ENCODE peak calls at places on chromosomes 13 and 19, in four cellular contexts. A is cardiac fibroblast, Y is cardiac muscle cell, Z is AG09319. G is an unnamed sample.

GRCh38 chr19:2330632-2331284 is 2.3 kb downstream of the SPPL2B start:
- DNase-seq in Z (no peak), A (no peak), Y (no peak), G (no peak)

GRCh38 chr19:1066748-1067340 is at the start of gene ARHGAP45:
- DNase-seq in Y (no peak), A (no peak), Z (no peak), G (peak)

GRCh38 chr13:36288794-36289391 is 8.7 kb downstream of the CCDC169 start:
- DNase-seq in Z (no peak), A (no peak), Y (no peak), G (no peak)

GRCh38 chr19:35135389-35135909 is 590 bp upstream of the LGI4 start:
- DNase-seq in Z (no peak), Y (peak), A (peak), G (peak)

GRCh38 chr19:33797821-33798633 is 1.4 kb downstream of the KCTD15 start:
- DNase-seq in Y (peak), A (peak), Z (no peak), G (no peak)

GRCh38 chr13:49829715-49830114 is 37.2 kb upstream of the KPNA3 start:
- DNase-seq in A (no peak), Y (no peak), Z (no peak), G (no peak)

GRCh38 chr19:6778386-6778785 is 5.9 kb downstream of the VAV1 start:
- DNase-seq in Y (no peak), A (no peak), Z (no peak), G (no peak)

GRCh38 chr19:29006057-29006735 is 206.8 kb downstream of the UQCRFS1 start:
- DNase-seq in Z (no peak), A (no peak), Y (peak), G (no peak)

GRCh38 chr19:7926021-7926726 is at the start of gene CTXN1:
- DNase-seq in Y (peak), Z (no peak), A (peak), G (peak)

GRCh38 chr19:9565900-9566705 is 18.2 kb downstream of the ZNF121 start:
- DNase-seq in Z (no peak), Y (peak), A (peak), G (no peak)

GRCh38 chr19:19860756-19861390 is 4.8 kb upstream of the ZNF253 start:
- DNase-seq in A (no peak), Z (no peak), Y (peak), G (peak)

GRCh38 chr13:40910324-40911050 is 108.6 kb downstream of the ELF1 start:
- DNase-seq in Y (peak), A (peak), Z (no peak), G (peak)

GRCh38 chr13:26628706-26629105 is 71.2 kb downstream of the WASF3 start:
- DNase-seq in A (peak), Y (peak), Z (no peak), G (no peak)

GRCh38 chr13:30617315-30618185 is at the start of gene USPL1:
- DNase-seq in Y (peak), A (peak), Z (peak), G (peak)

GRCh38 chr13:78102121-78102677 is 183.6 kb upstream of the EDNRB start:
- DNase-seq in Y (peak), Z (peak), A (peak), G (no peak)

GRCh38 chr13:102846261-102847015 is 606 bp downstream of the ERCC5 start:
- DNase-seq in Z (no peak), Y (peak), A (peak), G (peak)

GRCh38 chr13:40517486-40518311 is 148.7 kb downstream of the FOXO1 start:
- DNase-seq in Z (no peak), A (no peak), Y (no peak), G (peak)

GRCh38 chr19:43460362-43461016 is 4.9 kb downstream of the LYPD3 start:
- DNase-seq in Z (no peak), Y (no peak), A (no peak), G (no peak)

GRCh38 chr13:37615271-37615670 is 16.7 kb upstream of the POSTN start:
- DNase-seq in Z (no peak), Y (no peak), A (no peak), G (no peak)

GRCh38 chr19:49469828-49470614 is 4.0 kb upstream of the FLT3LG start:
- DNase-seq in Y (no peak), Z (no peak), A (no peak), G (peak)

GRCh38 chr13:58795715-58796114 is 1164.2 kb downstream of the PCDH17 start:
- DNase-seq in A (no peak), Y (no peak), Z (no peak), G (no peak)

DNA sequence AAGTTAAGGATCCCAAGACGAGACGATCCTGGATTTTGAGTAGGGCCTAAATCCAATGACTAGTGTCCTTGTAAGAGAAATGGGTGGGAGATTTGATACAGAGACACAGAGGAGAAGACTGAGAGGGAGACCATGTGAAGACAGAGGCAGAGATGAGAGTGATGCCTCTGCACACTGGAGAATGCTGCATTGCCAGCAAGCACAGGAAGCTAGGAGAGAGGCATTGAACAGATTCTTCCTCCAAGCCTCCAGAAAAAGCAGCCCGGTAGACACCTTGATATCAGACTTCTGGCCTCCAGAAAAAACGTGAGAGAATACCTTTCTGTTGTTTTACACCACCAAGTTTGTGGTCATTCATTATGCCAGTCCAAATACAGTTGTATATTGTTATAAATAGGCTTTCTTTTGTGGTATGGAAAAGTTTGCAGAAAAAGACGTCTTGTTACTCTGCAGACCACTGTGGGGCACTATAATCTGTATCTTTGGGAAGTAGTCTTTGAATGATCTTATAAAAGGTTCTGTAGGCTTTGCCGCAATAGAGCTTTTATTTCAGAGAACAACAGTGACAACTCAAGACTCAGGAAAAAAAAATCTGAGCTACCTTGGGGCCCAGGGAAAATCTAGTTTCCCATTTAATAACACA is 17.9 kb upstream of the RFC3 start:
- DNase-seq in A (peak), Z (no peak), Y (peak), G (peak)
- TF ChIP-seq CTCF in A (peak), Z (peak), Y (peak), G (no peak)

GRCh38 chr13:20972731-20973130 is 70.2 kb upstream of the XPO4 start:
- DNase-seq in A (no peak), Y (no peak), Z (no peak), G (no peak)

GRCh38 chr13:20977394-20977793 is 74.8 kb upstream of the XPO4 start:
- DNase-seq in A (no peak), Y (no peak), Z (no peak), G (no peak)

GRCh38 chr13:20969182-20969581 is 66.6 kb upstream of the XPO4 start:
- DNase-seq in A (no peak), Z (no peak), Y (peak), G (no peak)

GRCh38 chr13:20974981-20975585 is 72.5 kb upstream of the XPO4 start:
- DNase-seq in Y (no peak), Z (no peak), A (no peak), G (no peak)

DNA sequence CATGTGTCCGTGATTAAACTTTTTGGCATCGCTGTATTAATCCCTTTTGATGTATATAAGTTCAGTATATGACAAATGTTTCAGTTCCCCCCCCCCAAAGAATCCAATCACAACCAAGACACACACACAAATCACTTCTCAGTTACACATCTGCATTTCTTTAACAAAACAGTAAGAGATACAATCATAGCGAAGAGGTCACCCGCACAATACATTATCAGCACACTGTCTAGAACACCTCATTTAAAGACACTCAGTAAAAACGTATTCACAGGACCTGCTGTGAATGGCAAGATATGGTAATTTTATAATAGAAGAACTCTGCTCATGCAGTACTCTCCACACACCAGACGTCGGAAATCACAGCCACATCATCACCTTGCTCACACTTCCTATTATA is 71.3 kb upstream of the XPO4 start:
- DNase-seq in Y (no peak), Z (no peak), A (no peak), G (no peak)
- TF ChIP-seq CTCF in Y (no peak), Z (no peak), A (no peak), G (no peak)

DNA sequence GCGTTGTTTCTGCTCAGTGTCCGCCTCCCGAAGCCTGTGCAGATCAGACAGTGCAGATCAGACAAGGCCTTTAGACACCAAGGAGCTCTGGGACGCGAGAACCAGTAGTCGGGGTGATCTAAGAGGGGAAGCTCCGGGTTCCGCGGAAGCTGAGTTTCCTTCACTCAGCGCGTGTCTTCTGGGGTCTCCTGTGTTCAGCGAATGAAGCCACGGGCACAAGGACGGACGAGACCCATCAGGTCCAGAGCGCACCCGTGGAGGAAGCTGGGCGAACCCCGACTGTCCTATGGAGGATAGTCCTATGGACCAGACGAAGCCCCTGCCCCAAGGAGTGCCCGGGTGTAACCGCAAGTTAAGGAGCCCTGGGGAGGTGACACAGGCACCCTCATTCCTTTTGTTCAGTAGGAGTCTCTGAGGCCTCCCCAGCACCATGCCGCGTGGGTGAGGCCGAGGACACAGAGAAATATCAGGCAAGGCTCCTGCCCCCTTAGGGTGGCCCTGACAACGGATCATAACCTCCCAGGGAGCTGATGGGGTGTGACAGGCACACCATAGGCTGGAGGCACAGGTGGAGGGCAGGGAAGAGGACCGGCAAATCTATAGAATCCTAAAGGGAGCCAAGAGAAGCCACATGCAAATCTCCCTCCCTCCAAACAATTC is 614 bp upstream of the TMEM238 start:
- DNase-seq in A (no peak), Y (no peak), Z (no peak), G (no peak)
- TF ChIP-seq CTCF in A (no peak), Y (no peak), Z (no peak), G (no peak)

DNA sequence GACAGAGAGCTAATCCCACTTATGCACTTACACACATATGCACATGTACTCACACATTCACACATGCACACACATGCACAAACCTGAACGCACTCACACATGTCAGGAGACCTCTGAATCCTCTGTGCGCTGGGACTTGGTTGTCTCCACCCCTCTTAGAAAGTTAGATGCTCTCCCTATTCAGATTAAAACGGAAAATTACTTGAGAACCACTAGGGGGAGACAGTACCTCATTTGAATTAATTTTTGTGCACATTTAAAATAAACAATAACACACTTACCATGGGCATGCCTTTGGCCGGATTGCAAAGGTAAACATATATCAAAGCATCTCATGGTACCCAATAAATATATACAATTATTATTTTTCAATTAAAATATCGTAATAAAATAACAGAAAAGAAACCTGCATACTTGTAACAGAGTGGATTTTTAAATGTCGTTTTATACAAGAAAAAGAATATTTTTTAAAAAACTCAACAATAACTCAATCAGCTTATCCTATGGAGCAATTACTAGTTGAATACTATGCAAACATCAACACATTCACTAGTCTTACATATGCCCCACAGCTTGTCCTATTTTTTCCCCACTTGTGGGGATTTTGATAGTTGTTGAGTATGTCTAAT is 9.5 kb upstream of the LILRB4 start:
- DNase-seq in A (peak), Y (peak), Z (no peak), G (peak)
- TF ChIP-seq CTCF in A (peak), Y (peak), Z (peak), G (peak)

GRCh38 chr19:18488838-18489626 is 32.8 kb downstream of the ELL start:
- DNase-seq in A (no peak), Y (no peak), Z (no peak), G (no peak)
- TF ChIP-seq CTCF in A (peak), Y (peak), Z (peak), G (no peak)

GRCh38 chr13:108086678-108087077 is 128.7 kb downstream of the LIG4 start:
- DNase-seq in A (peak), Z (no peak), Y (no peak), G (no peak)
- TF ChIP-seq CTCF in A (no peak), Z (peak), Y (no peak), G (no peak)

G was measured in GM20000.